ENCODE peak calls at places on chromosomes 12 and 14, in eight cellular contexts. I is GM12891; A is OCI-LY7; L is HTR-8/SVneo; Q is SW480; M is stimulated activated CD4-positive, alpha-beta T cell treated with anti-CD3 and anti-CD28 coated beads, Interleukin-15, amount 100 ng/mL, for 24 hours; G is hypothalamus; H is ELR. V is an unnamed sample.

GRCh38 chr12:84910549-84911241 is 1.9 kb downstream of the SLC6A15 start:
- DNase-seq in Q (no peak), L (no peak), G (no peak), M (no peak), H (peak), A (no peak), I (no peak), V (no peak)

GRCh38 chr14:95318399-95318834 is 1.3 kb downstream of the CLMN start:
- DNase-seq in L (no peak), M (no peak), I (no peak), A (peak), G (no peak), Q (no peak), H (no peak), V (no peak)

GRCh38 chr14:21902561-21903199 is 229.1 kb upstream of the OR4E1 start:
- DNase-seq in G (no peak), Q (no peak), A (peak), H (no peak), M (peak), L (no peak), I (no peak), V (peak)

GRCh38 chr14:50347521-50347920 is 35.4 kb downstream of the DMAC2L start:
- DNase-seq in I (no peak), A (no peak), Q (no peak), M (no peak), L (no peak), G (no peak), H (peak), V (peak)

GRCh38 chr12:76738824-76739579 is 24.9 kb upstream of the ZDHHC17 start:
- DNase-seq in G (no peak), I (no peak), M (no peak), A (peak), Q (no peak), L (no peak), H (no peak), V (peak)

GRCh38 chr12:119206348-119207075 is 27.8 kb downstream of the HSPB8 start:
- DNase-seq in G (no peak), A (no peak), M (no peak), Q (no peak), H (no peak), I (no peak), L (no peak), V (no peak)

GRCh38 chr14:83129503-83129902 is 1595.8 kb upstream of the SEL1L start:
- DNase-seq in A (no peak), L (no peak), Q (no peak), M (no peak), G (no peak), I (no peak), H (no peak), V (no peak)

GRCh38 chr12:58681730-58682129 is 238.6 kb downstream of the LRIG3 start:
- DNase-seq in A (no peak), L (no peak), Q (no peak), I (no peak), H (no peak), G (no peak), M (no peak), V (no peak)

GRCh38 chr14:35385042-35385839 is 19.3 kb downstream of the NFKBIA start:
- DNase-seq in M (no peak), L (no peak), G (peak), I (no peak), Q (no peak), A (no peak), H (peak), V (no peak)

GRCh38 chr14:73236752-73237218 is 521 bp upstream of the PAPLN start:
- DNase-seq in M (no peak), H (no peak), L (no peak), I (no peak), A (no peak), Q (no peak), G (no peak), V (no peak)

GRCh38 chr12:102568151-102568815 is 87.9 kb upstream of the IGF1 start:
- DNase-seq in M (no peak), I (no peak), L (no peak), G (no peak), A (no peak), H (no peak), Q (no peak), V (peak)

GRCh38 chr14:105028251-105028927 is 7.5 kb upstream of the CDCA4 start:
- DNase-seq in L (no peak), M (no peak), A (no peak), G (no peak), I (no peak), H (peak), Q (no peak), V (no peak)

GRCh38 chr12:5556033-5556614 is 124.2 kb downstream of the NTF3 start:
- DNase-seq in H (no peak), G (no peak), Q (no peak), M (peak), L (no peak), A (peak), I (peak), V (peak)

GRCh38 chr12:57093412-57094193 is 4.7 kb downstream of the NAB2 start:
- DNase-seq in Q (no peak), L (no peak), G (no peak), M (peak), I (peak), A (peak), H (peak), V (no peak)

GRCh38 chr12:78232756-78233155 is 402.1 kb downstream of the NAV3 start:
- DNase-seq in I (no peak), G (no peak), A (no peak), L (no peak), H (no peak), M (no peak), Q (no peak), V (no peak)

GRCh38 chr12:25496098-25496587 is 56.9 kb downstream of the LMNTD1 start:
- DNase-seq in Q (no peak), I (no peak), A (no peak), M (no peak), H (peak), G (no peak), L (no peak), V (peak)

GRCh38 chr12:122868471-122869177 is 27.3 kb downstream of the VPS37B start:
- DNase-seq in G (no peak), L (no peak), M (no peak), H (no peak), Q (no peak), I (no peak), A (no peak), V (no peak)